ENCODE peak calls at places on chromosomes 1 and 21, in eight cellular contexts. One of them, this sample, is unnamed.

GRCh38 chr1:161792740-161793139 is 26.6 kb downstream of the ATF6 start:
- DNase-seq in lower leg skin: no peak
- DNase-seq in activated T-helper 1 cell treated with anti-CD3 and anti-CD28 coated beads, Interleukin-12 subunit alpha, Interleukin-12 subunit beta, Interleukin-2, Interleukin-4 antibody, amounts not matched to agents 30 ng/mL and 10 ng/mL and 1 ng/mL, durations not matched to agents 14 hours and 24 hours and 36 hours: no peak
- DNase-seq in HCT116: peak; percentile 49
- DNase-seq in KG1: peak; percentile 24
- DNase-seq in endothelial cell: no peak
- DNase-seq in Caco-2: no peak
- DNase-seq in GM12864: no peak
- DNase-seq in this sample: peak; percentile 68

GRCh38 chr1:170840371-170840770 is 95.0 kb upstream of the MROH9 start:
- DNase-seq in activated T-helper 1 cell treated with anti-CD3 and anti-CD28 coated beads, Interleukin-12 subunit alpha, Interleukin-12 subunit beta, Interleukin-2, Interleukin-4 antibody, amounts not matched to agents 30 ng/mL and 10 ng/mL and 1 ng/mL, durations not matched to agents 14 hours and 24 hours and 36 hours: no peak
- DNase-seq in GM12864: no peak
- DNase-seq in HCT116: no peak
- DNase-seq in endothelial cell: no peak
- DNase-seq in Caco-2: no peak
- DNase-seq in KG1: no peak
- DNase-seq in lower leg skin: no peak
- DNase-seq in this sample: no peak

GRCh38 chr1:226735576-226735975 is 3.5 kb downstream of the ITPKB start:
- DNase-seq in GM12864: no peak
- DNase-seq in endothelial cell: no peak
- DNase-seq in lower leg skin: no peak
- DNase-seq in activated T-helper 1 cell treated with anti-CD3 and anti-CD28 coated beads, Interleukin-12 subunit alpha, Interleukin-12 subunit beta, Interleukin-2, Interleukin-4 antibody, amounts not matched to agents 30 ng/mL and 10 ng/mL and 1 ng/mL, durations not matched to agents 14 hours and 24 hours and 36 hours: no peak
- DNase-seq in HCT116: no peak
- DNase-seq in Caco-2: no peak
- DNase-seq in KG1: no peak
- DNase-seq in this sample: no peak

GRCh38 chr1:183840140-183840539 is 35.2 kb downstream of the RGL1 start:
- DNase-seq in KG1: no peak
- DNase-seq in activated T-helper 1 cell treated with anti-CD3 and anti-CD28 coated beads, Interleukin-12 subunit alpha, Interleukin-12 subunit beta, Interleukin-2, Interleukin-4 antibody, amounts not matched to agents 30 ng/mL and 10 ng/mL and 1 ng/mL, durations not matched to agents 14 hours and 24 hours and 36 hours: no peak
- DNase-seq in endothelial cell: no peak
- DNase-seq in HCT116: peak; percentile 4
- DNase-seq in Caco-2: no peak
- DNase-seq in GM12864: no peak
- DNase-seq in lower leg skin: no peak
- DNase-seq in this sample: no peak

GRCh38 chr1:172500207-172500606 is 32.7 kb upstream of the SUCO start:
- DNase-seq in HCT116: no peak
- DNase-seq in activated T-helper 1 cell treated with anti-CD3 and anti-CD28 coated beads, Interleukin-12 subunit alpha, Interleukin-12 subunit beta, Interleukin-2, Interleukin-4 antibody, amounts not matched to agents 30 ng/mL and 10 ng/mL and 1 ng/mL, durations not matched to agents 14 hours and 24 hours and 36 hours: no peak
- DNase-seq in KG1: no peak
- DNase-seq in Caco-2: no peak
- DNase-seq in endothelial cell: no peak
- DNase-seq in lower leg skin: no peak
- DNase-seq in GM12864: no peak
- DNase-seq in this sample: no peak

GRCh38 chr1:152043870-152044269 is 7.1 kb upstream of the S100A11 start:
- DNase-seq in activated T-helper 1 cell treated with anti-CD3 and anti-CD28 coated beads, Interleukin-12 subunit alpha, Interleukin-12 subunit beta, Interleukin-2, Interleukin-4 antibody, amounts not matched to agents 30 ng/mL and 10 ng/mL and 1 ng/mL, durations not matched to agents 14 hours and 24 hours and 36 hours: no peak
- DNase-seq in GM12864: no peak
- DNase-seq in lower leg skin: no peak
- DNase-seq in KG1: no peak
- DNase-seq in endothelial cell: no peak
- DNase-seq in HCT116: no peak
- DNase-seq in Caco-2: no peak
- DNase-seq in this sample: no peak

GRCh38 chr1:84156210-84156621 is 12.1 kb downstream of the PRKACB start:
- DNase-seq in lower leg skin: no peak
- DNase-seq in HCT116: peak; percentile 97
- DNase-seq in GM12864: no peak
- DNase-seq in endothelial cell: no peak
- DNase-seq in activated T-helper 1 cell treated with anti-CD3 and anti-CD28 coated beads, Interleukin-12 subunit alpha, Interleukin-12 subunit beta, Interleukin-2, Interleukin-4 antibody, amounts not matched to agents 30 ng/mL and 10 ng/mL and 1 ng/mL, durations not matched to agents 14 hours and 24 hours and 36 hours: no peak
- DNase-seq in Caco-2: no peak
- DNase-seq in KG1: no peak
- DNase-seq in this sample: no peak

GRCh38 chr21:46457801-46458314 is 833 bp upstream of the DIP2A start:
- DNase-seq in Caco-2: peak; percentile 51
- DNase-seq in GM12864: peak; percentile 10
- DNase-seq in endothelial cell: no peak
- DNase-seq in lower leg skin: peak; percentile 88
- DNase-seq in activated T-helper 1 cell treated with anti-CD3 and anti-CD28 coated beads, Interleukin-12 subunit alpha, Interleukin-12 subunit beta, Interleukin-2, Interleukin-4 antibody, amounts not matched to agents 30 ng/mL and 10 ng/mL and 1 ng/mL, durations not matched to agents 14 hours and 24 hours and 36 hours: peak; percentile 24
- DNase-seq in KG1: no peak
- DNase-seq in HCT116: peak; percentile 4
- DNase-seq in this sample: no peak

GRCh38 chr21:44892536-44893277 is 19.2 kb upstream of the PTTG1IP start:
- DNase-seq in activated T-helper 1 cell treated with anti-CD3 and anti-CD28 coated beads, Interleukin-12 subunit alpha, Interleukin-12 subunit beta, Interleukin-2, Interleukin-4 antibody, amounts not matched to agents 30 ng/mL and 10 ng/mL and 1 ng/mL, durations not matched to agents 14 hours and 24 hours and 36 hours: peak; percentile 68
- DNase-seq in KG1: peak; percentile 39
- DNase-seq in endothelial cell: peak; percentile 80
- DNase-seq in Caco-2: no peak
- DNase-seq in HCT116: peak; percentile 26
- DNase-seq in lower leg skin: no peak
- DNase-seq in GM12864: no peak
- DNase-seq in this sample: peak; percentile 49